ENCODE peak calls at places on chromosomes 16 and 17, in four cellular contexts. E is A549, N is K562, T is HepG2. K is an unnamed sample.

GRCh38 chr17:48162305-48162934 is 54.9 kb downstream of the SNX11 start:
- DNase-seq in E (peak), T (no peak), N (no peak), K (no peak)

GRCh38 chr17:28575126-28575795 is 1.4 kb downstream of the ALDOC start:
- DNase-seq in E (no peak), T (no peak), N (peak), K (no peak)

GRCh38 chr16:66493490-66494401 is 56.2 kb downstream of the TK2 start:
- DNase-seq in E (no peak), N (no peak), T (no peak), K (no peak)

GRCh38 chr16:54517181-54517580 is 230.6 kb upstream of the IRX3 start:
- DNase-seq in N (no peak), T (no peak), E (no peak), K (no peak)

GRCh38 chr16:50523710-50524109 is 24.5 kb upstream of the NKD1 start:
- DNase-seq in T (no peak), E (no peak), N (no peak), K (no peak)

GRCh38 chr17:28949185-28950016 is 1.9 kb downstream of the PHF12 start:
- DNase-seq in N (peak), E (peak), T (no peak), K (no peak)

GRCh38 chr17:2952174-2952845 is 111.1 kb downstream of the OR1D5 start:
- DNase-seq in E (no peak), N (no peak), T (peak), K (no peak)

GRCh38 chr17:20852541-20853370 is 190.1 kb downstream of the USP22 start:
- DNase-seq in T (no peak), E (no peak), N (peak), K (no peak)

GRCh38 chr17:36682804-36683203 is 81.4 kb downstream of the MRM1 start:
- DNase-seq in T (no peak), E (no peak), N (no peak), K (no peak)

GRCh38 chr16:28491080-28491969 is 549 bp downstream of the CLN3 start:
- DNase-seq in N (peak), E (peak), T (peak), K (no peak)

GRCh38 chr16:19283637-19284036 is 1.9 kb upstream of the CLEC19A start:
- DNase-seq in N (no peak), E (no peak), T (no peak), K (no peak)

GRCh38 chr16:75074920-75075687 is 41.5 kb downstream of the LDHD start:
- DNase-seq in N (peak), T (no peak), E (no peak), K (no peak)

GRCh38 chr17:47225436-47225858 is 16.3 kb downstream of the MYL4 start:
- DNase-seq in E (no peak), T (peak), N (peak), K (peak)

GRCh38 chr16:57999366-57999970 is 1.0 kb downstream of the ZNF319 start:
- DNase-seq in E (no peak), N (no peak), T (peak), K (peak)

GRCh38 chr16:88451586-88452484 is 1.2 kb upstream of the ZFPM1 start:
- DNase-seq in T (peak), N (peak), E (no peak), K (no peak)

GRCh38 chr17:48187867-48188608 is 80.5 kb downstream of the SNX11 start:
- DNase-seq in T (no peak), E (no peak), N (no peak), K (no peak)

GRCh38 chr17:35841505-35841904 is 27.2 kb downstream of the HEATR9 start:
- DNase-seq in N (no peak), T (no peak), E (no peak), K (peak)

GRCh38 chr17:82108999-82109480 is 11.0 kb upstream of the FASN start:
- DNase-seq in E (no peak), N (no peak), T (no peak), K (no peak)

GRCh38 chr17:36072431-36073121 is 8.5 kb downstream of the CCL18 start:
- DNase-seq in N (peak), E (peak), T (peak), K (peak)

GRCh38 chr17:50288306-50288705 is 14.0 kb downstream of the TMEM92 start:
- DNase-seq in E (no peak), N (no peak), T (no peak), K (no peak)

GRCh38 chr17:50361561-50362480 is 11.2 kb downstream of the MRPL27 start:
- DNase-seq in N (peak), E (peak), T (peak), K (peak)

GRCh38 chr17:8442310-8442709 is 6.6 kb downstream of the NDEL1 start:
- DNase-seq in N (no peak), E (no peak), T (no peak), K (no peak)

GRCh38 chr16:11484691-11485258 is 101.9 kb downstream of the LITAF start:
- DNase-seq in T (no peak), N (no peak), E (no peak), K (peak)

GRCh38 chr16:28163699-28164584 is 47.8 kb downstream of the XPO6 start:
- DNase-seq in T (peak), N (no peak), E (no peak), K (peak)

GRCh38 chr16:58510097-58510775 is 5.1 kb upstream of the SETD6 start:
- DNase-seq in T (no peak), N (no peak), E (no peak), K (no peak)

GRCh38 chr17:49213803-49214202 is 3.3 kb downstream of the ABI3 start:
- DNase-seq in E (no peak), N (no peak), T (no peak), K (no peak)

GRCh38 chr16:85733839-85734170 is 17.1 kb downstream of the C16orf74 start:
- DNase-seq in T (no peak), E (peak), N (peak), K (no peak)

GRCh38 chr17:12765544-12765943 is 23.8 kb upstream of the ARHGAP44 start:
- DNase-seq in E (peak), N (peak), T (no peak), K (peak)

GRCh38 chr17:79983456-79983855 is 52.2 kb downstream of the TBC1D16 start:
- DNase-seq in T (no peak), N (no peak), E (no peak), K (no peak)

DNA sequence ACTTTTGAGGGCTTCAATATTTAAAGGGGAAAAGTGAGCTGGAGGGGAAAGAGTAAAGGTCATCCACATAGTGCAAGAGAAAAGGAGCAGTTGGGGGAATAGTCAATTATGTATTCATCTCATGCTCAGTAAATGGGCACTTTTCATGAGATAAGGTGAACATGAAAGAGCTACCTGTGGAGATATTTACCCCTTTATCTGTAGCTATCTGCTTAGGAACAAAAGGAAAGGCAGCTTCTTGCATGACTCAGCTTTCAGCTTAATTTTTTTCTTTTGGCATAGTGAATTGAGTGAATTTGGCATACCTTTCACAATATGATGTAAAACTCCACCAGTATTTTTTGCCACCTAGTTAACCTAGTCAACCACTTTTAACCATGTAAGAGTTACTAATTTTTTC is 26.4 kb downstream of the CPD start:
- DNase-seq in T (peak), N (no peak), E (no peak), K (no peak)
- TF ChIP-seq MAZ in T (no peak), N (no peak), E (no peak), K (no peak)

GRCh38 chr17:40354191-40355122 is 10.1 kb downstream of the GJD3 start:
- DNase-seq in E (no peak), T (no peak), N (no peak), K (no peak)
- TF ChIP-seq MAZ in E (no peak), T (no peak), N (no peak), K (no peak)

GRCh38 chr16:26824469-26824868 is 242.3 kb upstream of the C16orf82 start:
- DNase-seq in E (no peak), N (no peak), T (no peak), K (no peak)
- TF ChIP-seq MAZ in E (no peak), N (no peak), T (no peak), K (no peak)

GRCh38 chr17:66508896-66509843 is 206.8 kb downstream of the PRKCA start:
- DNase-seq in E (peak), N (peak), T (no peak), K (peak)

GRCh38 chr17:66507982-66508760 is 205.8 kb downstream of the PRKCA start:
- DNase-seq in T (no peak), N (peak), E (peak), K (no peak)

GRCh38 chr17:66509913-66510312 is 207.5 kb downstream of the PRKCA start:
- DNase-seq in E (no peak), N (no peak), T (no peak), K (no peak)

GRCh38 chr17:66514227-66514806 is 211.9 kb downstream of the PRKCA start:
- DNase-seq in T (no peak), N (no peak), E (no peak), K (peak)

GRCh38 chr17:66511125-66511524 is 208.7 kb downstream of the PRKCA start:
- DNase-seq in N (no peak), T (no peak), E (no peak), K (no peak)
- TF ChIP-seq MAZ in N (no peak), T (no peak), E (no peak), K (no peak)

GRCh38 chr16:59905628-59906027 is 1171.5 kb upstream of the GOT2 start:
- DNase-seq in T (no peak), N (no peak), E (peak), K (no peak)
- TF ChIP-seq MAZ in T (no peak), N (no peak), E (no peak), K (no peak)

GRCh38 chr16:14013145-14013570 is 58.0 kb upstream of the MRTFB start:
- DNase-seq in E (no peak), T (no peak), N (no peak), K (no peak)

GRCh38 chr16:14013571-14014283 is 57.4 kb upstream of the MRTFB start:
- DNase-seq in T (peak), E (peak), N (no peak), K (peak)

GRCh38 chr16:14014284-14014625 is 56.9 kb upstream of the MRTFB start:
- DNase-seq in E (no peak), T (no peak), N (no peak), K (no peak)

GRCh38 chr16:14011846-14012245 is 59.3 kb upstream of the MRTFB start:
- DNase-seq in N (no peak), T (no peak), E (no peak), K (no peak)

GRCh38 chr16:14011006-14011405 is 60.1 kb upstream of the MRTFB start:
- DNase-seq in E (no peak), N (no peak), T (no peak), K (no peak)
- TF ChIP-seq MAZ in E (no peak), N (no peak), T (no peak), K (no peak)

DNA sequence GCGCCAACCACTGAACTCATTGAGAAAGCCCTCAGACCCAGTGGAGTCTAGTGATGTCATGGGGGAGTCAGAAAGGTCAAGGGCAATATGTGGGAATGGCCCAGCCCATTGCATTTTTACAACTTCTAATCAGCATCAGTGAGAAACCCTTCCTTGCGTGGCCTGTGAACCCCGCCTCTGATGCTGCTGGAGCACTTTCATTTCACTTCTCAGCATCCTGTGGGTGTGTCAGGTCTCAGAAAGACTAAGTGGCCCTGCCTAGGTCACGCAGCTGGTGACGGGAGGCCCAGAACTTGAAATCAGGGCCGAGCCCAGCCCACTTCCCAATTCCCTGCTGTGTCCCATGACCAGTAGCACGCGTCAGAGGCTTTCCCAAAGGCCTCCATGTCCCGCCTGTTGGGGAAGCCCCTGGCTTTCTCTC is 6.1 kb downstream of the DNAI2 start:
- DNase-seq in E (no peak), N (no peak), T (no peak), K (no peak)
- TF ChIP-seq MAZ in E (no peak), N (no peak), T (no peak), K (no peak)

DNA sequence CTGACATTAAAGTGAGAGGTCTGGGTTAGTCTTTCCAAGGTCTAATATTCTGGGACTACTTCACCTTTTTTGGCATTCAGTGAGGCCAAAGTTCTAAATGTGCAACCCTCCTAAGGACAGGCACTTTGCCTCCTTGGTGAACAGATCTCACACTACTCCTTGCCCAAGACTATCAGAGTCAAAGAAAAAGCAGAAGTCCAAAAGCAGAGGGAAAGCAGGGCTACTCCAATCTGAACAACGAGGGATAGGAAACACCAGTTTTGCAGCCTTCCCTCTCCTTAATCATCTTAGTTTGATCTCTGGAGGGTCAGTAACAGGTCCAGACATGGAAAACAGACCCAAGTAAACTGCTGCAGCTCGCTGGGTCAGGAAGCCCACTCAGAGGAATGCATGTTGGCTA is 30.0 kb downstream of the DCUN1D3 start:
- DNase-seq in E (no peak), T (no peak), N (no peak), K (no peak)
- TF ChIP-seq MAZ in E (no peak), T (no peak), N (no peak), K (no peak)

DNA sequence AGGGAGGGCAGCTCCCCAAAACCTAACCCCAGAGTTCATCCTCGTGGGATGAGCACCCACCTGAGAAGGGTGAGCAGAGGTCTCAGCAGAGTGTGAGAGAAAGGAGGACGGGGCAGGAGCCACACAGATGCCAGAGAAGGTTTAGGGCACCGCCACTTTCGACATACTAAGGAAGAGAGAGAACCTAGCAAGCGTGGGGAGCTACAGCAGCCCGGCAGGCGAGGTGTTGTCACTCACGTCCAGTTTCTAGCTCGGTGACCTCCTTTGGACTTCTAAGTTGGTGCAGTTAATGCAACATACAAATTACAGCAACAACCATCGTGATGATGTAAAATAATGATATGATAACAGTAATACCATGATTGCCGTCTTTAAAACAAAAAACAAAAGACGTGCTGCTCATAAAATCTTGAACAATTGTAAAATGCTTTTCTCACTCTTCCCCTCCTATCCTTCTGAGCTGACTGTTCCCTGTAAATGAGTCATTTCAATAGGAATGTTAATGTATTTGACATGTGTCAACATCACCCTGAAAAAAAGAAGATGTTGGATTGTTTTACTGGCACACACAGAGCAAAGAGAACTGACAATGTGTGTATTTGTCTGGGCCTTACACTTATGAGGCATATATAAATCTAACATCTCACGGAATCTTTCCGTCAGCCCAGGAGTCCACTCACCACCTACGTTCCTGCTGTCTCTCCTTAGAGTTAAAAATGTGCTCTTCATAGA is 158.2 kb upstream of the MAF start:
- DNase-seq in N (no peak), E (peak), T (peak), K (no peak)
- TF ChIP-seq MAZ in N (no peak), E (no peak), T (no peak), K (no peak)

K was measured in IMR-90.